ENCODE peak calls at places on chromosomes 7 and 10, in six cellular contexts. One of them, this sample, is unnamed.

GRCh38 chr10:28677889-28678686 is 767 bp downstream of the BAMBI start:
- DNase-seq in NCI-H2171 treated with DMSO at 0.1 percent for 48 hours: no peak
- DNase-seq in pons: peak; percentile 77
- DNase-seq in foreskin fibroblast: peak; percentile 40
- DNase-seq in anterior cingulate cortex: no peak
- DNase-seq in substantia nigra: peak; percentile 18
- DNase-seq in this sample: peak; percentile 31

GRCh38 chr7:105958037-105958436 is 5.0 kb upstream of the CDHR3 start:
- DNase-seq in foreskin fibroblast: no peak
- DNase-seq in NCI-H2171 treated with DMSO at 0.1 percent for 48 hours: no peak
- DNase-seq in substantia nigra: no peak
- DNase-seq in anterior cingulate cortex: peak; percentile 40
- DNase-seq in pons: no peak
- DNase-seq in this sample: no peak

GRCh38 chr10:6200588-6201510 is 1.9 kb upstream of the PFKFB3 start:
- DNase-seq in substantia nigra: no peak
- DNase-seq in foreskin fibroblast: peak; percentile 59
- DNase-seq in pons: no peak
- DNase-seq in anterior cingulate cortex: peak; percentile 52
- DNase-seq in NCI-H2171 treated with DMSO at 0.1 percent for 48 hours: peak; percentile 56
- DNase-seq in this sample: peak; percentile 83

GRCh38 chr10:30503700-30504462 is 69.9 kb downstream of the MAP3K8 start:
- DNase-seq in foreskin fibroblast: no peak
- DNase-seq in substantia nigra: no peak
- DNase-seq in pons: no peak
- DNase-seq in NCI-H2171 treated with DMSO at 0.1 percent for 48 hours: no peak
- DNase-seq in anterior cingulate cortex: no peak
- DNase-seq in this sample: peak; percentile 70

GRCh38 chr10:133107442-133107841 is 19.7 kb downstream of the ADGRA1 start:
- DNase-seq in NCI-H2171 treated with DMSO at 0.1 percent for 48 hours: no peak
- DNase-seq in foreskin fibroblast: no peak
- DNase-seq in substantia nigra: no peak
- DNase-seq in pons: no peak
- DNase-seq in anterior cingulate cortex: no peak
- DNase-seq in this sample: no peak

GRCh38 chr10:21517134-21517982 is 8.1 kb downstream of the SKIDA1 start:
- DNase-seq in pons: peak; percentile 25
- DNase-seq in anterior cingulate cortex: peak; percentile 73
- DNase-seq in foreskin fibroblast: peak; percentile 82
- DNase-seq in NCI-H2171 treated with DMSO at 0.1 percent for 48 hours: peak; percentile 46
- DNase-seq in substantia nigra: no peak
- DNase-seq in this sample: peak; percentile 64

GRCh38 chr10:23610626-23611307 is 171.9 kb downstream of the OTUD1 start:
- DNase-seq in pons: peak; percentile 9
- DNase-seq in NCI-H2171 treated with DMSO at 0.1 percent for 48 hours: no peak
- DNase-seq in substantia nigra: no peak
- DNase-seq in foreskin fibroblast: no peak
- DNase-seq in anterior cingulate cortex: no peak
- DNase-seq in this sample: no peak

GRCh38 chr7:4067476-4067760 is 614.7 kb upstream of the FOXK1 start:
- DNase-seq in NCI-H2171 treated with DMSO at 0.1 percent for 48 hours: no peak
- DNase-seq in substantia nigra: no peak
- DNase-seq in anterior cingulate cortex: no peak
- DNase-seq in foreskin fibroblast: no peak
- DNase-seq in pons: no peak
- DNase-seq in this sample: no peak

GRCh38 chr7:45917658-45918057 is 3.4 kb downstream of the IGFBP3 start:
- DNase-seq in foreskin fibroblast: peak; percentile 85
- DNase-seq in NCI-H2171 treated with DMSO at 0.1 percent for 48 hours: peak; percentile 65
- DNase-seq in anterior cingulate cortex: peak; percentile 86
- DNase-seq in substantia nigra: no peak
- DNase-seq in pons: peak; percentile 42
- DNase-seq in this sample: peak; percentile 46

GRCh38 chr10:71083457-71083975 is 128.9 kb upstream of the UNC5B start:
- DNase-seq in anterior cingulate cortex: no peak
- DNase-seq in NCI-H2171 treated with DMSO at 0.1 percent for 48 hours: no peak
- DNase-seq in pons: no peak
- DNase-seq in substantia nigra: no peak
- DNase-seq in foreskin fibroblast: no peak
- DNase-seq in this sample: no peak

GRCh38 chr10:34731885-34732701 is 83.0 kb downstream of the PARD3 start:
- DNase-seq in anterior cingulate cortex: no peak
- DNase-seq in pons: no peak
- DNase-seq in NCI-H2171 treated with DMSO at 0.1 percent for 48 hours: no peak
- DNase-seq in foreskin fibroblast: peak; percentile 66
- DNase-seq in substantia nigra: no peak
- DNase-seq in this sample: peak; percentile 73

GRCh38 chr7:137774793-137775201 is 72.0 kb downstream of the DGKI start:
- DNase-seq in substantia nigra: no peak
- DNase-seq in pons: no peak
- DNase-seq in foreskin fibroblast: peak; percentile 49
- DNase-seq in NCI-H2171 treated with DMSO at 0.1 percent for 48 hours: no peak
- DNase-seq in anterior cingulate cortex: no peak
- DNase-seq in this sample: peak; percentile 10

GRCh38 chr7:76356823-76357222 is 2.0 kb downstream of the YWHAG start:
- DNase-seq in substantia nigra: no peak
- DNase-seq in foreskin fibroblast: peak; percentile 64
- DNase-seq in NCI-H2171 treated with DMSO at 0.1 percent for 48 hours: no peak
- DNase-seq in anterior cingulate cortex: no peak
- DNase-seq in pons: peak; percentile 67
- DNase-seq in this sample: no peak

This sample was measured in amniotic epithelial cell.